ENCODE peak calls at places on chromosomes 6 and 20, in six cellular contexts. X, R, N, E, B and Q are unnamed samples.

GRCh38 chr6:26327450-26328264 is 37.3 kb upstream of the BTN3A2 start:
- DNase-seq in R (peak), B (peak), X (peak), N (peak), E (no peak), Q (peak)

GRCh38 chr6:135114355-135115145 is 59.9 kb upstream of the HBS1L start:
- DNase-seq in N (no peak), E (no peak), B (no peak), X (no peak), R (no peak), Q (no peak)

GRCh38 chr6:82902290-82902689 is 163.4 kb downstream of the UBE3D start:
- DNase-seq in N (no peak), R (no peak), E (no peak), B (no peak), X (no peak), Q (no peak)

GRCh38 chr6:53894086-53894485 is 99.3 kb downstream of the LRRC1 start:
- DNase-seq in E (no peak), X (peak), R (peak), B (peak), N (peak), Q (peak)

GRCh38 chr20:46934746-46935283 is 40.2 kb downstream of the EYA2 start:
- DNase-seq in E (no peak), X (no peak), B (no peak), N (no peak), R (no peak), Q (no peak)

GRCh38 chr6:7617954-7618764 is 28.2 kb downstream of the SNRNP48 start:
- DNase-seq in E (no peak), X (peak), R (peak), N (peak), B (peak), Q (peak)

GRCh38 chr6:3885262-3886036 is 36.3 kb downstream of the FAM50B start:
- DNase-seq in X (no peak), R (no peak), E (no peak), N (no peak), B (peak), Q (no peak)

GRCh38 chr6:138970159-138970558 is 17.9 kb downstream of the REPS1 start:
- DNase-seq in B (no peak), N (no peak), R (no peak), X (no peak), E (no peak), Q (no peak)

GRCh38 chr6:42100029-42100901 is 42.2 kb downstream of the C6orf132 start:
- DNase-seq in B (peak), X (peak), E (no peak), R (peak), N (no peak), Q (peak)

GRCh38 chr6:22333802-22334201 is 37.0 kb upstream of the PRL start:
- DNase-seq in B (no peak), N (no peak), R (no peak), X (peak), E (no peak), Q (peak)

GRCh38 chr20:44358776-44359175 is 3.3 kb downstream of the HNF4A start:
- DNase-seq in B (no peak), X (no peak), E (no peak), N (no peak), R (no peak), Q (no peak)

GRCh38 chr6:2739335-2739734 is 11.4 kb downstream of the MYLK4 start:
- DNase-seq in X (peak), R (peak), N (no peak), E (no peak), B (no peak), Q (peak)

GRCh38 chr6:169839029-169839481 is 87.6 kb downstream of the ERMARD start:
- DNase-seq in N (no peak), X (no peak), E (peak), R (no peak), B (no peak), Q (no peak)

GRCh38 chr20:9945406-9945805 is 89.4 kb upstream of the ANKEF1 start:
- DNase-seq in X (peak), R (peak), N (no peak), B (peak), E (no peak), Q (no peak)

GRCh38 chr6:163999475-164000125 is 585.1 kb downstream of the QKI start:
- DNase-seq in E (no peak), X (no peak), R (no peak), N (no peak), B (no peak), Q (no peak)

GRCh38 chr6:30720738-30721197 is 616 bp downstream of the TUBB start:
- DNase-seq in E (peak), B (peak), X (no peak), N (peak), R (no peak), Q (no peak)

GRCh38 chr20:15930324-15931305 is 642.6 kb downstream of the KIF16B start:
- DNase-seq in N (peak), X (peak), E (no peak), R (peak), B (no peak), Q (peak)

GRCh38 chr20:51631011-51631950 is 88.8 kb upstream of the NFATC2 start:
- DNase-seq in B (peak), N (peak), R (peak), X (peak), E (no peak), Q (peak)

GRCh38 chr6:85551264-85551663 is 42.4 kb downstream of the SNX14 start:
- DNase-seq in B (no peak), X (no peak), R (no peak), N (peak), E (no peak), Q (no peak)

GRCh38 chr6:20699402-20699801 is 165.1 kb downstream of the CDKAL1 start:
- DNase-seq in R (no peak), B (no peak), N (no peak), E (no peak), X (no peak), Q (no peak)

DNA sequence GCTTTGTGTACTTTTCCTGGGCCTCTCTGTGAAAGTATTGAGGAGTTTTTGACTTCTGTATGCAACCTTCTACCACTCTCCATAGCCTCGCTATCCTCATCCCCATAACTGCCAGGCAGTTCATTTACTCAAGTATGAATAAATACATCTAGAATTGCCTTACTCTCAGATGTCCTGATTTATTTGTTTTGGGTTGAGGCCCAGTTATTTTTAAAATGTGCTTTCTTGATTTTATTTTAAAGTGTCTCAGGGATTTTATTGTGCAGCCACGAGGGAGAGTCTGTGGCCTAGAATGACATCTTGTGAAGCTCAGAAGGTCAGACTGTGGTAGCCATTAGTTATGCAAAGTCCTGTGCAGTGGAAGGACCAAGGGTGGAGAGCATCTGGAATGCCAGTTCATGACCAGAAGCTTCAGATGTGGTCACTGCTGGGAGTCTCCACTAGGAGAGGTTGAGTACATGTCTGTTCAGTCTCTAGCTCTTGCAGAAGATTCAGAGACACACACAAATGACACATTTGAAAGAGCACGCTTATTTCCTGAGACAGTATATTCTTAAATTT is 346.3 kb upstream of the IMPG1 start:
- DNase-seq in N (no peak), X (no peak), B (peak), R (no peak), E (no peak), Q (no peak)
- TF ChIP-seq CTCF in N (no peak), X (no peak), B (no peak), R (no peak), E (no peak), Q (no peak)

DNA sequence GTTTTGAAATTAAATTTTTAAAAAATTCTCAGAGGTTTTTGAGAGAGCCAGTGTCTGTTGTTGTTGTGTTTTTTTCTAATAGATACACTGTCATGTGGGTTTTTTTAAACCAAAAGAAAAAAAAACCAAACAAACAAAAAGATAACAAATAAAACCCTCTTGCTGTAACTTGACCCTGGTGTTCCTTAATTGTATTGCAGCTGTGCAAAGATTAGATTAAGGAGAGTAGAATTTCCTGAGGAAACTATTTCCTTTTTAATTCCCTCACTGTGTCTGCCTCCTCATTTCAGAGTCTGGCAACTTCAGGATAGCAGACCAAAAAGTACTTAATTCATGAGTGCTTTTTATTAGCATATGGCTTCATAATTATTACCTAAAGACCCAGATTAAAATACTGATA is 281.9 kb downstream of the EPM2A start:
- DNase-seq in E (no peak), N (no peak), B (no peak), R (no peak), X (peak), Q (no peak)
- TF ChIP-seq CTCF in E (no peak), N (no peak), B (no peak), R (no peak), X (no peak), Q (peak)

DNA sequence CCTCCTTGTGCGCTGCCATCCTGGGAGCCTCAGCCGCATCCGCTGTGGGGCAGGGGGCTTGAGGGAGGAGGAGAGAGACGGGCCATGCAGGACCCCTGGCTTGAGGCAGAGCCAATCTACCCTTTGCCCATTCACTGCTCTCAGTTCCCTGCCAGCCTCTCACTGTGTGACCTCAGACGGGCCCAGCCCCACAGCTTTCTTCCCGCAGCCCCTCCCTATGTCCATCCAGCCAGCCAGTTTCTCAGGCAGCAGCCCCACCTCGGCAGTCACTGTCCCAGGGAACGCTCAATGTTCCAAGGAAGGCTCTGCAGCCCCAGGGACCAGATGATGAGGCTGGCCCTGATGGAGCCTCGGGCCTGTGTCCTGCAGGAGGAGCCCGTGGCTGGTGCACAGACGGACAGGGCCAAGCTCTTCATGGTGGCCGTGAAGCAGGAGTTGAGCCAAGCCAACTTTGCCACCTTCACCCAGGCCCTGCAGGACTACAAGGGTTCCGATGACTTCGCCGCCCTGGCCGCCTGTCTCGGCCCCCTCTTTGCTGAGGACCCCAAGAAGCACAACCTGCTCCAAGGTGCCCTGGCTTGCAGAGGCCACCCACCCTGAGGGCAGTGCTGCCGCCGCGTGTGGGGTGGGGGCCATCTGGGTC is 3.9 kb upstream of the TNFRSF6B start:
- DNase-seq in N (no peak), B (peak), X (no peak), E (no peak), R (peak), Q (peak)
- TF ChIP-seq CTCF in N (no peak), B (no peak), X (no peak), E (no peak), R (no peak), Q (peak)

DNA sequence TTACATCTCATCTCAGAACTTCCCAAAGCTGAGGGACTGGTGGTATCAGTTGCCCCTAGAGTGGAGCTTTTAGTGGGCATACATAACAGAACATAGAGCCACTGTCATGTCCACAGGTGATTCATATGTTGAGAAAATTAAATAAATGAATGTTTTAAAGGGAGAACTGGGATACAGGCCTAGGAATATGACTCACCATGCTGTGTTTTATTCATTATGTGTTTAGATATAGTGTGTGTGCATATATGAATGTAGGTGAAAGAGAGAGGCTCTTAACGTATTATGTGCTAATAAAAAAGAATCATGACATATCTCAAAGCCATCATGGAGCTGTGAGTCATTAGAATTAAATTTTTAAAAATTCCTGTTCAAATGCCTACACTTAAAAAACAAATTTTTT is 332.2 kb upstream of the RSPO3 start:
- DNase-seq in E (no peak), N (no peak), B (no peak), X (peak), R (no peak), Q (no peak)
- TF ChIP-seq CTCF in E (no peak), N (no peak), B (no peak), X (no peak), R (no peak), Q (no peak)

DNA sequence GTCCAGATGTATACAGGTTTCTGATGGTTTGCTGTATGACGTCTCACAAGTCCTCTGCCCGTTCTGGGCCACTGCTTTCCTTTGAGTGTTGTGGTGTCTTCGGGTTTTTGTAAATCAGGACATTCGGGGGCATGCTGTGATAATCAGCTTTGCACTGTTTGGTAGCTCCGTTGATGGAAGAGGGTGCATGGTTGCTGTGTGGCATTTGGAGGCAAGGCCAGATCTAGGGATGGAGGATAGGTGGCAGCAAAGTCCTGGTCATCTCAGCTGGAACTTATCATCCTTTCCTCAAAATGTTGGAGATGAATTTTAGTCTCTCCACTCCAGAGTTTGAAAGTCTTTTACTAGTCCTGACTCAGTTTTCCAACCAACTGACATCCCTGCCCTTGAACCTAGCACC is 91.0 kb downstream of the SCP2D1 start:
- DNase-seq in N (peak), X (no peak), R (no peak), E (peak), B (no peak), Q (no peak)
- TF ChIP-seq CTCF in N (peak), X (no peak), R (no peak), E (peak), B (no peak), Q (no peak)

DNA sequence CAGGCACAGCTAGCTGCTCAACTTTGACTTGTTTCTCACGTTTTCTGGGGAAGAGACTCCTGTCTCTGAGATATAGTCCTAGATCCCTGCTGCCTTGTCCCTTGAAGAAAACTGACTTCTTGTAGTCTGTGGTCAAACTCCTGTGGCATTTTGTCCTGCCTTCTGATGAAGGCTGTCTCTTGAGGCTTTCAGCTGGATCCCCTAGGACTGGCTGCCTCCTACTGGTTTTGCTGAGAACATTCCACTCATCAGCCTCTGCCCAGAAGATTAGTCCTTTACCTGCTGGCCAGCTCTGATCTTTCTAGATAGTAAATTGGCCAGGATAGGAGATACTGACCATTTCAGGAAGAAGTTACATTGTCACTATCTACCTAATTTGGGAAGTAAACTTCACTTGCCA is 71.9 kb upstream of the CNR1 start:
- DNase-seq in N (peak), E (no peak), R (no peak), B (peak), X (peak), Q (no peak)
- TF ChIP-seq CTCF in N (peak), E (peak), R (no peak), B (no peak), X (no peak), Q (no peak)